ENCODE peak calls at places on chromosomes 2 and 18, in five cellular contexts. S is upper lobe of right lung, Y is fibroblast of lung, D is heart left ventricle, U is thoracic aorta. L is an unnamed sample.

GRCh38 chr2:86175866-86176265 is 19.4 kb downstream of the IMMT start:
- DNase-seq in Y (no peak), S (no peak), U (no peak), D (no peak), L (no peak)

GRCh38 chr2:99818842-99819241 is 323.5 kb downstream of the AFF3 start:
- DNase-seq in U (no peak), S (no peak), D (no peak), Y (peak; percentile 62), L (no peak)

GRCh38 chr2:170505631-170506270 is 209.4 kb upstream of the SP5 start:
- DNase-seq in S (no peak), D (peak; percentile 47), Y (peak; percentile 55), U (no peak), L (peak; percentile 74)

GRCh38 chr18:44679912-44680270 is 797 bp upstream of the SETBP1 start:
- DNase-seq in U (no peak), D (peak; percentile 62), S (peak; percentile 72), Y (peak; percentile 66), L (peak; percentile 47)

GRCh38 chr2:154375625-154376020 is 322.9 kb upstream of the KCNJ3 start:
- DNase-seq in S (no peak), Y (peak; percentile 81), U (no peak), D (no peak), L (no peak)

GRCh38 chr2:6909431-6910385 is 7.5 kb upstream of the RNF144A start:
- DNase-seq in S (no peak), Y (no peak), D (no peak), U (no peak), L (no peak)

GRCh38 chr2:136527560-136527959 is 237.8 kb upstream of the THSD7B start:
- DNase-seq in D (no peak), S (no peak), Y (peak; percentile 1), U (no peak), L (no peak)

GRCh38 chr18:31942999-31943894 is at the start of gene TRAPPC8:
- DNase-seq in D (peak; percentile 98), Y (peak; percentile 99), S (peak; percentile 99), U (peak; percentile 98), L (peak; percentile 97)

GRCh38 chr18:3119401-3120323 is 100.1 kb downstream of the MYOM1 start:
- DNase-seq in U (no peak), D (no peak), S (no peak), Y (peak; percentile 16), L (no peak)

GRCh38 chr2:36770542-36771287 is 74.2 kb downstream of the VIT start:
- DNase-seq in Y (peak; percentile 22), S (no peak), D (no peak), U (no peak), L (no peak)

GRCh38 chr2:196601430-196602306 is 37.8 kb upstream of the CCDC150 start:
- DNase-seq in Y (peak; percentile 89), U (peak; percentile 59), S (no peak), D (peak; percentile 76), L (no peak)

DNA sequence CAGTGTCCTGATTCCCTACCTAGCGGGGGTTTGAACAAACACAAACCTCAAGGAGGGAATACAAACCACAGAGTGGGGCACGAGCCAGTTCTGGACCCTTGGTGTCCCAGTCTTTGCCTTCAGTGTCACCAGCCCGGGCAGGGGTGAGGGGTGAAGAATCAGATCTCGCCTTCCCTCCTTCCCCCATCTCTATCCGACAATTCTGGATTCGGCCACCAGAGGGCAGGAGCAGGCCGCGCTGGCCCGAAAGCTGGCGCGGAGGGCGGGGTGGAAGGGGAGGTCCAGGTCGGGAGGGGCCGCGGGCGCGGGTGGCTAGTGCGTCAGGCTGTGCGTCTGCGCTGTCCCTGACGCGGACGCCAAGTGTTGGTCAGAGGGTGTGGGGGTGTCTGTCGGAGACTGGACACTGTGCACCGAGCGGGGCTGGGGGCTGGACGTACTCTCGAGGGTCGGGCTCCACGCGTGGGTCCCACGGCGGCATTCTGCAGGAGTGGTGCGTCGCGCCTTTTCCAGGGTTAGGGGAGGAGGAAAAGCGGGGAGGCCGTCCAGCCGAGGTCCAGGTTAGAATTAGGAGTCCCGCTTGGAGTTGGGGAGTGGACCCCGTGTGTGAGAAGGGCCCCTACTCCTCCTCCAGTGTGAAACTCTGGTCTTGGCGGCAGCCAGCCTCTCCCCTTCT is 2.9 kb upstream of the CRYBA2 start:
- DNase-seq in S (peak; percentile 94), U (peak; percentile 65), D (peak; percentile 84), Y (peak; percentile 79), L (peak; percentile 82)
- H3K27me3 ChIP-seq in S (peaks cover 78% of the 10 kb centered on the region), U (peaks cover 29% of the 10 kb centered on the region), D (peaks cover 49% of the 10 kb centered on the region), Y (peaks cover 68% of the 10 kb centered on the region), L (peaks cover 92% of the 10 kb centered on the region)

GRCh38 chr2:9536504-9536903 is 19.1 kb downstream of the ADAM17 start:
- DNase-seq in D (no peak), U (no peak), S (no peak), Y (no peak), L (no peak)

GRCh38 chr2:9539530-9539929 is 16.1 kb downstream of the ADAM17 start:
- DNase-seq in D (no peak), S (no peak), Y (peak; percentile 82), U (no peak), L (no peak)

GRCh38 chr2:9535177-9535576 is 20.5 kb downstream of the ADAM17 start:
- DNase-seq in Y (no peak), U (no peak), S (no peak), D (no peak), L (no peak)

GRCh38 chr2:9533663-9534062 is 22.0 kb downstream of the ADAM17 start:
- DNase-seq in D (no peak), S (no peak), Y (no peak), U (no peak), L (no peak)

GRCh38 chr2:9538000-9538507 is 17.6 kb downstream of the ADAM17 start:
- DNase-seq in Y (peak; percentile 92), U (no peak), D (no peak), S (no peak), L (no peak)
- H3K27ac ChIP-seq in Y (peak overlapping the region; percentile 24), U (peak overlapping the region; percentile 44), D (peak overlapping the region; percentile 10), S (peak overlapping the region; percentile 74), L (no peak overlapping the region)

GRCh38 chr2:222319576-222320440 is 21.0 kb upstream of the PAX3 start:
- DNase-seq in Y (no peak), D (no peak), U (no peak), S (peak; percentile 71), L (no peak)

GRCh38 chr2:222318026-222318711 is 19.4 kb upstream of the PAX3 start:
- DNase-seq in U (no peak), S (peak; percentile 85), D (no peak), Y (peak; percentile 78), L (no peak)

GRCh38 chr2:222320441-222321395 is 21.9 kb upstream of the PAX3 start:
- DNase-seq in Y (no peak), U (no peak), S (no peak), D (no peak), L (no peak)

GRCh38 chr2:222322241-222322640 is 23.4 kb upstream of the PAX3 start:
- DNase-seq in U (no peak), D (no peak), Y (no peak), S (no peak), L (no peak)

DNA sequence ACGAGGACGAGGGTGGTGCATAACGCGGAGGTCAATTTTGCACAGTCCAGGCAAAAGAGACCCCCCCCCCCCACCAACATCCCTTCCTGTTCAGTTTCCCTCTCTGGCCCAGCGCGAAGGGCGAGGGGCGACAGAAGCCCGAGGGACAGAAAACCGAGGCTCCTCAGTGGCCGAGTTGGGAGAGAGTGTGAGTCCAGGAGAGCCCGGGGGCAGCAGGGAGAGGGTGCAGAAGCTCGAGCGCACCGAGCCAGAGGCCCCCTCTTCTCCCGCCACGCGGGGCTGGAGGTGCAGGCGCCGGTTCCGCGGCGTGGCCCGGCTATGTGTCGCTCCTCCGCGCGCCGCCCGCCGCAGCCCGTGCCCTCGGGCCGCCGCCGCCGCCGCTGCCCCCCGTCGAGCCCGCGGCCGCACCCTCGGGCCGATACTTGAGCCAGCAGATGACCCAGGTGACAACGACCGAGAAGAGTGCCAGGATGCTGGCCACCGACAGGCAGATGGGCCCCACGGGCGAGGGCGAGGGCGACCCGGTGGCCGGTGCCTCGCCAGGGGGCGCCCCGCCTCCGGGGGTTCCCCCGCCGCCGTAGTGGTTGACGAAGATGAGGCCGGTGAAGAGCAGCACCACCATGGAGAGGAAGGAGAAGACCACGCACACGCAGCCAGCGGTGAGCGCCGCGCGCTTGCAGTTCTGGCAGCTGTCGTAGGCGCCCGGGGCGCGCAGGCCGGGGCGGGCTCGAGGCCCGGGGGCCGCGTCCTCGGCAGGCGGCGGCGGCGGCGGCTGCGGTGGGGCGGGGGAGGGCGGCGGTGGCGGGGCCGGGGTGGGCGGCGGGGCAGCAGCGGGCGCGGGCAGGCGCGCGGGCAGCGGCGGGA is 20.1 kb upstream of the PAX3 start:
- DNase-seq in S (peak; percentile 68), Y (no peak), U (no peak), D (no peak), L (no peak)
- H3K27me3 ChIP-seq in S (peaks cover 62% of the 10 kb centered on the region), Y (peaks cover 24% of the 10 kb centered on the region), U (peaks cover 26% of the 10 kb centered on the region), D (peaks cover 2% of the 10 kb centered on the region), L (no peaks in the 10 kb centered on the region)

GRCh38 chr18:23094411-23095165 is 40.7 kb upstream of the CABLES1 start:
- DNase-seq in S (no peak), Y (no peak), D (no peak), U (no peak), L (no peak)

GRCh38 chr18:23092121-23092520 is 43.2 kb upstream of the CABLES1 start:
- DNase-seq in D (no peak), S (no peak), Y (no peak), U (no peak), L (no peak)

GRCh38 chr18:23088343-23088742 is 46.9 kb upstream of the CABLES1 start:
- DNase-seq in S (no peak), Y (no peak), D (no peak), U (no peak), L (no peak)

GRCh38 chr18:23095463-23095862 is 39.8 kb upstream of the CABLES1 start:
- DNase-seq in D (no peak), U (no peak), S (no peak), Y (no peak), L (no peak)

GRCh38 chr18:23093772-23094171 is 41.5 kb upstream of the CABLES1 start:
- DNase-seq in D (no peak), S (no peak), U (no peak), Y (no peak), L (no peak)
- H3K27ac ChIP-seq in D (no peak overlapping the region), S (no peak overlapping the region), U (no peak overlapping the region), Y (no peak overlapping the region), L (no peak overlapping the region)

DNA sequence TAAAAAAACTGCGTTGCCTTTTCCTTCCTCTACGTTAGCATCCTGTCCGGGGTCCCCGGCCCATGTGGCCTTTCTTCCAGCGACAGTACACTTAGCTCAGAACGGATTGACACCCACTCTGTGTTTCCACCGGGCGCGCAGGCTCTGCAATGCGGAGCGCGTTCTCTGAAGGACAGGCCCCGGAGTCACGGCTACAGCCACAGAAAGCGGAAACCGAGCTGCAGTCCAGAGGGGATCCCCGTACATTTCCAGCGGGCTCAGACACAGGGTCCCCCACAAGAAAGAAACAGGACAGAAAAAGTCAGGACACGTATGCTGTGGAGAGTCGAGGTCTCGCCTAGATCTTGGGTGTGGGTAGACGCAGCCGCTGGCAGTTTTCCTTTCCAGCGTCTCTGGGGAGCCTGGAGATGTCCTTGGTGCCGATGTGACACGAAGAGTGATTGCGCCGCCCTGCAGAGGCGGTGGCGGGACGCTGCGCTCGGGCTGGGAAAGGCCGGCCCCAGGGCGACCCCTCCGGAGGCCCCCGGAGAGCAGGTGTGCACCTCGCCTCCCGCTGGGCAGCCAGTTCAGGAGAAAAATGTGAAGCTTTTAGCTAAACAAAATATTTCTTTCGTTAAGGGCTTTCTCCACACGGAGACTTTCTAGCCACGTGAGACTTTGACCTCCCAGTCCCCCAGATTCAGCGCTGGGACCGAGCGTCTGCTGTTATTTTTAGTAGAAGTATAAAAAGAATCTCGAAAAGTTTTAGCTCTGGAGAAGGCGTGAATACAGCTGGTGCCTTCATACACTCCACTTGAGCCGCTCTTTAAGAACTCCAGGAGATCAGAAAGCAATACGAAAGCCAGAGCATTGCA is 1.3 kb upstream of the ACKR3 start:
- DNase-seq in S (peak; percentile 73), D (peak; percentile 71), U (no peak), Y (peak; percentile 25), L (peak; percentile 50)
- H3K27me3 ChIP-seq in S (peaks cover 5% of the 10 kb centered on the region), D (no peaks in the 10 kb centered on the region), U (no peaks in the 10 kb centered on the region), Y (peaks cover 25% of the 10 kb centered on the region), L (no peaks in the 10 kb centered on the region)